ENCODE peak calls at places on chromosomes 1 and 21, in ten cellular contexts. One of them, this sample, is unnamed.

GRCh38 chr1:24501371-24502167 is 1.1 kb upstream of the RCAN3 start:
- ATAC-seq in lung: no peak
- ATAC-seq in IMR-90: no peak
- ATAC-seq in lower lobe of right lung: no peak
- ATAC-seq in right cardiac atrium: no peak
- ATAC-seq in CD4-positive, alpha-beta T cell: peak
- ATAC-seq in upper lobe of left lung: peak
- ATAC-seq in CD8-positive, alpha-beta T cell: no peak
- ATAC-seq in body of pancreas: peak
- ATAC-seq in left lung: no peak
- ATAC-seq in this sample: no peak

GRCh38 chr1:108209456-108210108 is 9.4 kb upstream of the SLC25A24 start:
- ATAC-seq in CD8-positive, alpha-beta T cell: no peak
- ATAC-seq in CD4-positive, alpha-beta T cell: no peak
- ATAC-seq in lung: no peak
- ATAC-seq in lower lobe of right lung: no peak
- ATAC-seq in right cardiac atrium: no peak
- ATAC-seq in upper lobe of left lung: no peak
- ATAC-seq in left lung: no peak
- ATAC-seq in body of pancreas: no peak
- ATAC-seq in IMR-90: no peak
- ATAC-seq in this sample: no peak

GRCh38 chr1:27106561-27107323 is 48.2 kb downstream of the SLC9A1 start:
- ATAC-seq in lower lobe of right lung: no peak
- ATAC-seq in CD4-positive, alpha-beta T cell: no peak
- ATAC-seq in right cardiac atrium: no peak
- ATAC-seq in left lung: no peak
- ATAC-seq in IMR-90: no peak
- ATAC-seq in upper lobe of left lung: no peak
- ATAC-seq in CD8-positive, alpha-beta T cell: no peak
- ATAC-seq in lung: no peak
- ATAC-seq in body of pancreas: no peak
- ATAC-seq in this sample: no peak

GRCh38 chr1:42973304-42973703 is 14.6 kb upstream of the SLC2A1 start:
- ATAC-seq in left lung: no peak
- ATAC-seq in CD4-positive, alpha-beta T cell: no peak
- ATAC-seq in IMR-90: no peak
- ATAC-seq in body of pancreas: no peak
- ATAC-seq in lung: no peak
- ATAC-seq in CD8-positive, alpha-beta T cell: no peak
- ATAC-seq in upper lobe of left lung: peak
- ATAC-seq in right cardiac atrium: peak
- ATAC-seq in lower lobe of right lung: no peak
- ATAC-seq in this sample: no peak

GRCh38 chr21:33355355-33355754 is 30.6 kb downstream of the IFNAR1 start:
- ATAC-seq in lung: no peak
- ATAC-seq in CD8-positive, alpha-beta T cell: no peak
- ATAC-seq in right cardiac atrium: no peak
- ATAC-seq in body of pancreas: no peak
- ATAC-seq in upper lobe of left lung: no peak
- ATAC-seq in lower lobe of right lung: no peak
- ATAC-seq in left lung: no peak
- ATAC-seq in IMR-90: no peak
- ATAC-seq in CD4-positive, alpha-beta T cell: no peak
- ATAC-seq in this sample: no peak

GRCh38 chr1:201184734-201185453 is 5.7 kb upstream of the IGFN1 start:
- ATAC-seq in right cardiac atrium: peak
- ATAC-seq in upper lobe of left lung: peak
- ATAC-seq in CD4-positive, alpha-beta T cell: no peak
- ATAC-seq in lung: peak
- ATAC-seq in CD8-positive, alpha-beta T cell: no peak
- ATAC-seq in body of pancreas: peak
- ATAC-seq in left lung: peak
- ATAC-seq in lower lobe of right lung: peak
- ATAC-seq in IMR-90: peak
- ATAC-seq in this sample: peak

GRCh38 chr1:39394598-39394997 is 96.8 kb upstream of the BMP8A start:
- ATAC-seq in CD4-positive, alpha-beta T cell: peak
- ATAC-seq in lung: no peak
- ATAC-seq in CD8-positive, alpha-beta T cell: peak
- ATAC-seq in body of pancreas: peak
- ATAC-seq in left lung: peak
- ATAC-seq in upper lobe of left lung: no peak
- ATAC-seq in right cardiac atrium: no peak
- ATAC-seq in lower lobe of right lung: peak
- ATAC-seq in IMR-90: no peak
- ATAC-seq in this sample: no peak

GRCh38 chr21:34949499-34949898 is 99.6 kb downstream of the RUNX1 start:
- ATAC-seq in lower lobe of right lung: no peak
- ATAC-seq in body of pancreas: no peak
- ATAC-seq in right cardiac atrium: no peak
- ATAC-seq in IMR-90: peak
- ATAC-seq in CD8-positive, alpha-beta T cell: peak
- ATAC-seq in lung: no peak
- ATAC-seq in left lung: no peak
- ATAC-seq in CD4-positive, alpha-beta T cell: no peak
- ATAC-seq in upper lobe of left lung: no peak
- ATAC-seq in this sample: no peak

GRCh38 chr1:9443913-9444445 is 95.3 kb upstream of the SLC25A33 start:
- ATAC-seq in CD8-positive, alpha-beta T cell: no peak
- ATAC-seq in right cardiac atrium: no peak
- ATAC-seq in left lung: peak
- ATAC-seq in IMR-90: peak
- ATAC-seq in body of pancreas: no peak
- ATAC-seq in CD4-positive, alpha-beta T cell: no peak
- ATAC-seq in lower lobe of right lung: peak
- ATAC-seq in upper lobe of left lung: peak
- ATAC-seq in lung: no peak
- ATAC-seq in this sample: peak

GRCh38 chr1:173876732-173877131 is 8.6 kb downstream of the ZBTB37 start:
- ATAC-seq in right cardiac atrium: no peak
- ATAC-seq in lower lobe of right lung: no peak
- ATAC-seq in CD8-positive, alpha-beta T cell: no peak
- ATAC-seq in CD4-positive, alpha-beta T cell: no peak
- ATAC-seq in body of pancreas: no peak
- ATAC-seq in lung: no peak
- ATAC-seq in IMR-90: no peak
- ATAC-seq in upper lobe of left lung: no peak
- ATAC-seq in left lung: no peak
- ATAC-seq in this sample: no peak

GRCh38 chr1:61446531-61446991 is 278.4 kb downstream of the TM2D1 start:
- ATAC-seq in lower lobe of right lung: no peak
- ATAC-seq in lung: no peak
- ATAC-seq in left lung: no peak
- ATAC-seq in IMR-90: no peak
- ATAC-seq in upper lobe of left lung: no peak
- ATAC-seq in right cardiac atrium: no peak
- ATAC-seq in CD8-positive, alpha-beta T cell: no peak
- ATAC-seq in body of pancreas: no peak
- ATAC-seq in CD4-positive, alpha-beta T cell: no peak
- ATAC-seq in this sample: no peak

GRCh38 chr1:9039761-9040658 is 13.8 kb upstream of the SLC2A7 start:
- ATAC-seq in lung: no peak
- ATAC-seq in right cardiac atrium: no peak
- ATAC-seq in upper lobe of left lung: no peak
- ATAC-seq in CD8-positive, alpha-beta T cell: no peak
- ATAC-seq in IMR-90: peak
- ATAC-seq in lower lobe of right lung: no peak
- ATAC-seq in body of pancreas: no peak
- ATAC-seq in left lung: no peak
- ATAC-seq in CD4-positive, alpha-beta T cell: no peak
- ATAC-seq in this sample: no peak

GRCh38 chr1:92877792-92878191 is 46.0 kb downstream of the RPL5 start:
- ATAC-seq in body of pancreas: no peak
- ATAC-seq in IMR-90: no peak
- ATAC-seq in left lung: no peak
- ATAC-seq in upper lobe of left lung: no peak
- ATAC-seq in CD8-positive, alpha-beta T cell: peak
- ATAC-seq in CD4-positive, alpha-beta T cell: peak
- ATAC-seq in lower lobe of right lung: no peak
- ATAC-seq in lung: no peak
- ATAC-seq in right cardiac atrium: no peak
- ATAC-seq in this sample: no peak

GRCh38 chr1:38133781-38134180 is 87.2 kb upstream of the POU3F1 start:
- ATAC-seq in lung: no peak
- ATAC-seq in upper lobe of left lung: no peak
- ATAC-seq in IMR-90: no peak
- ATAC-seq in CD4-positive, alpha-beta T cell: no peak
- ATAC-seq in lower lobe of right lung: no peak
- ATAC-seq in body of pancreas: no peak
- ATAC-seq in right cardiac atrium: peak
- ATAC-seq in left lung: no peak
- ATAC-seq in CD8-positive, alpha-beta T cell: no peak
- ATAC-seq in this sample: no peak

GRCh38 chr1:209796733-209797025 is 9.3 kb downstream of the IRF6 start:
- ATAC-seq in body of pancreas: no peak
- ATAC-seq in IMR-90: no peak
- ATAC-seq in CD8-positive, alpha-beta T cell: no peak
- ATAC-seq in lower lobe of right lung: no peak
- ATAC-seq in left lung: no peak
- ATAC-seq in upper lobe of left lung: no peak
- ATAC-seq in lung: no peak
- ATAC-seq in CD4-positive, alpha-beta T cell: no peak
- ATAC-seq in right cardiac atrium: no peak
- ATAC-seq in this sample: no peak

DNA sequence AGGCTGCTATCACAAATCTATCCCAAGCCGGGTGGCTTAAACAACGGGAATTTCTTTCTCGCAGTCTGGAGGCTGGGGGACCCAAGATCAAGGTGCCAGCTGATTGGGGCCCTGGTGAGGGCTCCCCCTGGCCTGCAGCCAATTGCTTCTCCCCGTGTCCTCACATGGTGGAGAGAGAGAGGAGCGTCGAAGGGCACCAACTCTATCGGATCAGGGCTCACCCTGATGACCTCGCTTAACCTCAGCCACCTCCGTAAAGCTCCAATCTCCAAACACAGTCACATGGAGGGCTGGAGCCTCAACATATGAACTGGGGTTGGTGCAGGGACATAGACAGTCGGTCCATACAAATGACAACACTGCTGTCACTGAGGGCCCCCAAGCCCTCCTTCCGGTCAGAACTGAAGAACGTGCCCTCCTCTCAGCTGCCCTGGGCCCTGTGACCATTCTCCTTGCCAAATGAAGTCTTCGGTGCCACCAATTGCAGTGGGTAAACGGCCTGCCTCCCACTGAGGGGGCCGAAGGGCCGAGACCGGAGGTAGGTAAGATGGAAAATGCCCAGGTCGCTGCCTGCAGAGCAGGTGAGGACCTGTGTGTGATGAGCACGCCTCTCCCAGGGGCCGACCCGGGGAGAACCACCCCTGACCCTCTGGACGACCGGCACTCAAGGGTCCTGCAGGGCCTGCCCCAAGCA is 211.0 kb downstream of the TOMM20 start:
- ATAC-seq in left lung: no peak
- ATAC-seq in right cardiac atrium: no peak
- ATAC-seq in lower lobe of right lung: no peak
- ATAC-seq in upper lobe of left lung: no peak
- ATAC-seq in CD4-positive, alpha-beta T cell: no peak
- ATAC-seq in CD8-positive, alpha-beta T cell: no peak
- ATAC-seq in IMR-90: no peak
- ATAC-seq in lung: no peak
- ATAC-seq in body of pancreas: no peak
- ATAC-seq in this sample: no peak
- H3K27ac ChIP-seq in left lung: no peak
- H3K27ac ChIP-seq in right cardiac atrium: peak
- H3K27ac ChIP-seq in lower lobe of right lung: peak
- H3K27ac ChIP-seq in upper lobe of left lung: peak
- H3K27ac ChIP-seq in CD4-positive, alpha-beta T cell: no peak
- H3K27ac ChIP-seq in CD8-positive, alpha-beta T cell: no peak
- H3K27ac ChIP-seq in IMR-90: no peak
- H3K27ac ChIP-seq in lung: peak
- H3K27ac ChIP-seq in body of pancreas: peak
- H3K27ac ChIP-seq in this sample: peak

DNA sequence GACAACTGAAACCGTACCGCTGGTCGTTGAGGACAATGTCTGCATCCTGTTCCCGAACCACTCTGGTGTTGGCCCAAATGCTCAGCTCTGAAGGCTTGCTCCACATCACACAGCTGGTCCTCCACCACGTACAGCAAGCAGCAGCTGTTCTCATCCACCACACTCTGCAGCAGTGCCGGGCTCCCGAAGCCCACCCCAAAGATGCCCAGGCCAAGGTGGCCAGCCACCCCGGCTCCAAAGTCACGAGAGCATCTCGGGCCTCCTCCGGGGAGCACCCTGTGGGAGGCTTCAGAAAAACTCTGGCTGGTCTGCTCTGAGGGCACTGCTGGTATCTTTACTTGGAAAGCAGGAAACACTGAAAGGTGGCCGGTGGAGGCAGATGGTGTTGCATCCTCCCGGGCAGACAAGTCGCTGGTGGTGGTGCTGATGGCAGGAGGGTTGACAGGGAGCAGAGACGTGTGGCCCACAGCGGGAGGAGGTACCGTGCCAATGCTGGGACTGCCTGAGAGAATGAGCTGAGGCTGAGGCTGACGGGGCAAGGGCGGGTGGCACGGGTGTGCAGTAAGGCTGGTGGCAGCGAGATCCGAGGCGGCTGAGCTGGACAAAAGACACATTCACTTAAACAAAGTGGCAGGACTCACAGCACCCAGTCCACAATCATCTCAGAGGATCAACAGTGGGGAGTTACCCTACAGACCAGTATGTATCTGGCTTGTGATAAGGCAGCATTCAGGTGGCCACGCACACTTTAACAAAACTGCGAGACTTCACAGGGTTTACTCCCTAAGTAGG is 6.5 kb upstream of the CCDC27 start:
- ATAC-seq in lung: no peak
- ATAC-seq in upper lobe of left lung: no peak
- ATAC-seq in IMR-90: no peak
- ATAC-seq in CD8-positive, alpha-beta T cell: no peak
- ATAC-seq in left lung: no peak
- ATAC-seq in body of pancreas: no peak
- ATAC-seq in CD4-positive, alpha-beta T cell: no peak
- ATAC-seq in lower lobe of right lung: no peak
- ATAC-seq in right cardiac atrium: peak
- ATAC-seq in this sample: no peak
- H3K27ac ChIP-seq in lung: no peak
- H3K27ac ChIP-seq in upper lobe of left lung: no peak
- H3K27ac ChIP-seq in IMR-90: no peak
- H3K27ac ChIP-seq in CD8-positive, alpha-beta T cell: no peak
- H3K27ac ChIP-seq in left lung: no peak
- H3K27ac ChIP-seq in body of pancreas: no peak
- H3K27ac ChIP-seq in CD4-positive, alpha-beta T cell: no peak
- H3K27ac ChIP-seq in lower lobe of right lung: peak
- H3K27ac ChIP-seq in right cardiac atrium: no peak
- H3K27ac ChIP-seq in this sample: peak

GRCh38 chr1:22530701-22531100 is 32.6 kb upstream of the EPHA8 start:
- ATAC-seq in upper lobe of left lung: peak
- ATAC-seq in body of pancreas: no peak
- ATAC-seq in left lung: no peak
- ATAC-seq in IMR-90: no peak
- ATAC-seq in CD8-positive, alpha-beta T cell: no peak
- ATAC-seq in lower lobe of right lung: no peak
- ATAC-seq in CD4-positive, alpha-beta T cell: no peak
- ATAC-seq in right cardiac atrium: no peak
- ATAC-seq in lung: no peak
- ATAC-seq in this sample: no peak
- H3K27ac ChIP-seq in upper lobe of left lung: no peak
- H3K27ac ChIP-seq in body of pancreas: no peak
- H3K27ac ChIP-seq in left lung: peak
- H3K27ac ChIP-seq in IMR-90: no peak
- H3K27ac ChIP-seq in CD8-positive, alpha-beta T cell: no peak
- H3K27ac ChIP-seq in lower lobe of right lung: peak
- H3K27ac ChIP-seq in CD4-positive, alpha-beta T cell: no peak
- H3K27ac ChIP-seq in right cardiac atrium: peak
- H3K27ac ChIP-seq in lung: no peak
- H3K27ac ChIP-seq in this sample: peak

GRCh38 chr1:54967372-54967771 is 13.1 kb upstream of the TMEM61 start:
- ATAC-seq in left lung: no peak
- ATAC-seq in right cardiac atrium: no peak
- ATAC-seq in IMR-90: no peak
- ATAC-seq in upper lobe of left lung: no peak
- ATAC-seq in CD8-positive, alpha-beta T cell: no peak
- ATAC-seq in lung: no peak
- ATAC-seq in body of pancreas: no peak
- ATAC-seq in lower lobe of right lung: no peak
- ATAC-seq in CD4-positive, alpha-beta T cell: no peak
- ATAC-seq in this sample: no peak
- H3K27ac ChIP-seq in left lung: no peak
- H3K27ac ChIP-seq in right cardiac atrium: no peak
- H3K27ac ChIP-seq in IMR-90: no peak
- H3K27ac ChIP-seq in upper lobe of left lung: no peak
- H3K27ac ChIP-seq in CD8-positive, alpha-beta T cell: no peak
- H3K27ac ChIP-seq in lung: no peak
- H3K27ac ChIP-seq in body of pancreas: no peak
- H3K27ac ChIP-seq in lower lobe of right lung: no peak
- H3K27ac ChIP-seq in CD4-positive, alpha-beta T cell: no peak
- H3K27ac ChIP-seq in this sample: no peak

This sample was measured in gastroesophageal sphincter.